ENCODE peak calls at places on chromosome 19, in five cellular contexts. N, B, D, U and J are unnamed samples.

GRCh38 chr19:45667620-45668341 is at the start of gene GIPR:
- DNase-seq in N (peak), B (peak), D (peak), U (peak), J (peak)

GRCh38 chr19:45999653-46000121 is 4.4 kb downstream of the CCDC61 start:
- DNase-seq in N (peak), B (no peak), D (no peak), U (no peak), J (no peak)

GRCh38 chr19:23904406-23904805 is 10.3 kb upstream of the ZNF726 start:
- DNase-seq in N (no peak), B (no peak), D (no peak), U (no peak), J (no peak)

GRCh38 chr19:14843587-14843986 is 5.1 kb downstream of the OR7A10 start:
- DNase-seq in N (no peak), B (no peak), D (no peak), U (no peak), J (no peak)

GRCh38 chr19:413756-414420 is 4.9 kb upstream of the C2CD4C start:
- DNase-seq in N (no peak), B (no peak), D (no peak), U (no peak), J (no peak)

GRCh38 chr19:49114630-49115363 is 627 bp downstream of the LIN7B start:
- DNase-seq in N (peak), B (peak), D (peak), U (peak), J (peak)

GRCh38 chr19:47719047-47719885 is 6.0 kb downstream of the EHD2 start:
- DNase-seq in N (peak), B (peak), D (no peak), U (peak), J (no peak)

GRCh38 chr19:27872370-27872769 is 1340.6 kb downstream of the UQCRFS1 start:
- DNase-seq in N (no peak), B (no peak), D (no peak), U (no peak), J (no peak)

GRCh38 chr19:31316201-31316951 is 32.9 kb downstream of the TSHZ3 start:
- DNase-seq in N (peak), B (no peak), D (no peak), U (no peak), J (no peak)

GRCh38 chr19:49790866-49791265 is 22.2 kb downstream of the FUZ start:
- DNase-seq in N (peak), B (peak), D (no peak), U (no peak), J (no peak)

GRCh38 chr19:54164369-54165068 is 5.0 kb upstream of the LENG1 start:
- DNase-seq in N (no peak), B (no peak), D (peak), U (peak), J (peak)

GRCh38 chr19:795691-796581 is 1.3 kb upstream of the PTBP1 start:
- DNase-seq in N (peak), B (no peak), D (no peak), U (no peak), J (no peak)

GRCh38 chr19:6476896-6477431 is 4.6 kb downstream of the DENND1C start:
- DNase-seq in N (no peak), B (no peak), D (no peak), U (no peak), J (no peak)

GRCh38 chr19:30001301-30001700 is 59.3 kb downstream of the URI1 start:
- DNase-seq in N (no peak), B (no peak), D (no peak), U (no peak), J (no peak)

GRCh38 chr19:29569038-29569911 is 36.8 kb upstream of the POP4 start:
- DNase-seq in N (no peak), B (no peak), D (no peak), U (no peak), J (no peak)

GRCh38 chr19:35851213-35852028 is 883 bp downstream of the NPHS1 start:
- DNase-seq in N (no peak), B (no peak), D (no peak), U (peak), J (no peak)

GRCh38 chr19:49415102-49415809 is 8.0 kb downstream of the PTH2 start:
- DNase-seq in N (no peak), B (no peak), D (no peak), U (no peak), J (no peak)

GRCh38 chr19:39582442-39582841 is 19.9 kb upstream of the LGALS13 start:
- DNase-seq in N (no peak), B (no peak), D (no peak), U (no peak), J (no peak)

GRCh38 chr19:35868172-35868822 is at the start of gene APLP1:
- DNase-seq in N (peak), B (peak), D (peak), U (peak), J (peak)

GRCh38 chr19:17402982-17403855 is 2.2 kb downstream of the BST2 start:
- DNase-seq in N (peak), B (no peak), D (peak), U (peak), J (no peak)

GRCh38 chr19:29813665-29814064 is 1.9 kb downstream of the CCNE1 start:
- DNase-seq in N (no peak), B (no peak), D (no peak), U (no peak), J (no peak)

GRCh38 chr19:10270180-10270615 is 722 bp upstream of the ICAM1 start:
- DNase-seq in N (peak), B (peak), D (peak), U (no peak), J (no peak)

GRCh38 chr19:50178320-50178719 is 15.2 kb upstream of the IZUMO2 start:
- DNase-seq in N (no peak), B (no peak), D (no peak), U (no peak), J (no peak)

GRCh38 chr19:40367577-40368434 is 19.3 kb downstream of the PLD3 start:
- DNase-seq in N (no peak), B (no peak), D (no peak), U (peak), J (no peak)

GRCh38 chr19:46515879-46516350 is 20.2 kb upstream of the PNMA8B start:
- DNase-seq in N (no peak), B (no peak), D (no peak), U (peak), J (no peak)

GRCh38 chr19:8335343-8336071 is 7.6 kb downstream of the KANK3 start:
- DNase-seq in N (no peak), B (no peak), D (no peak), U (peak), J (no peak)

GRCh38 chr19:16366433-16367268 is 42.0 kb downstream of the KLF2 start:
- DNase-seq in N (no peak), B (no peak), D (peak), U (no peak), J (no peak)

GRCh38 chr19:17264641-17264979 is at the start of gene USHBP1:
- DNase-seq in N (peak), B (peak), D (no peak), U (no peak), J (no peak)

GRCh38 chr19:289651-290538 is 1.3 kb downstream of the PLPP2 start:
- DNase-seq in N (no peak), B (no peak), D (no peak), U (no peak), J (no peak)

GRCh38 chr19:21851596-21852345 is 15.8 kb upstream of the ZNF43 start:
- DNase-seq in N (peak), B (peak), D (peak), U (peak), J (peak)

GRCh38 chr19:13953021-13953531 is 767 bp downstream of the DCAF15 start:
- DNase-seq in N (no peak), B (no peak), D (no peak), U (no peak), J (no peak)

GRCh38 chr19:29329460-29330134 is 116.6 kb upstream of the UQCRFS1 start:
- DNase-seq in N (no peak), B (no peak), D (no peak), U (peak), J (peak)

GRCh38 chr19:31317542-31317941 is 31.7 kb downstream of the TSHZ3 start:
- DNase-seq in N (no peak), B (no peak), D (no peak), U (no peak), J (no peak)

GRCh38 chr19:28881616-28882015 is 331.3 kb downstream of the UQCRFS1 start:
- DNase-seq in N (no peak), B (no peak), D (no peak), U (no peak), J (no peak)

GRCh38 chr19:2551864-2552185 is 75.9 kb downstream of the GADD45B start:
- DNase-seq in N (no peak), B (peak), D (no peak), U (no peak), J (no peak)

GRCh38 chr19:2548966-2549365 is 73.0 kb downstream of the GADD45B start:
- DNase-seq in N (no peak), B (peak), D (no peak), U (no peak), J (no peak)

GRCh38 chr19:2551172-2551863 is 75.4 kb downstream of the GADD45B start:
- DNase-seq in N (no peak), B (no peak), D (no peak), U (no peak), J (no peak)

GRCh38 chr19:2549701-2550191 is 73.8 kb downstream of the GADD45B start:
- DNase-seq in N (peak), B (peak), D (no peak), U (no peak), J (no peak)

DNA sequence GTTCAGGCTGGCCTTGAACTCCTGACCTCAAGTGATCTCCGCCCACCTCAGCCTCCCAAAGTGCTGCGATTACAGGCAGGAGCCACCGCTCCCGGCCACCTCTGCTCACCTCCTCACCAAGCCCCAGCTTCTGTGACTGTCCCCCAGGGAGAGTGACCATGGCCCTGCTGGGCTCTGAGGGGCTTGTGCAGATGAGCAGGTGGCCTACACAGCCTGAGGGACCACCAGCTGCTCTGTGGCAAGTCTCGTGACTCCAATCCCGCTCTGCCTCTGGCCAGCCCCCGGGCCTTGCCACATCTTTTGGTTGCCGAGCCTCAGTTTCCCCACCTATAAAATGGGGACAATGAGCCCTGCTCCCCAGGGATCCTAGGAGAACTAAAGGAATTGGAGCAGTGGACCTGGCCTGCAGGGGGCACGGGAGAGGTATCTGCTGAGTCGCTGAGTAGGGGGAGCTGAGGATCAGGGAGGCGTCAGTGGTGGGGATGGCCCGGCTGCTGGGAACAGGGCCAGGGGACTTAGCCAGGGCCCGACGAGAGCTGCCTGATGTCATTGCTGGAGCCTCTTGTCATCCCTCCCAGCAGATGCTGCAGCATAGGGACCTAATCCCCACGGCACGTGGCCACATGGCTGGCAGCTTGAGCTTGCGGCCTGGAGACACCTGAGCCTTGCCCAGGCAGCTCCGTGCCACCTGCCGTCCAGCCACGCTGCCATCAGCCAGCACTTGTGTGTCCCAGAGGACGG is 74.7 kb downstream of the GADD45B start:
- DNase-seq in N (peak), B (peak), D (no peak), U (no peak), J (no peak)
- TF ChIP-seq CTCF in N (no peak), B (no peak), D (no peak), U (peak), J (no peak)

DNA sequence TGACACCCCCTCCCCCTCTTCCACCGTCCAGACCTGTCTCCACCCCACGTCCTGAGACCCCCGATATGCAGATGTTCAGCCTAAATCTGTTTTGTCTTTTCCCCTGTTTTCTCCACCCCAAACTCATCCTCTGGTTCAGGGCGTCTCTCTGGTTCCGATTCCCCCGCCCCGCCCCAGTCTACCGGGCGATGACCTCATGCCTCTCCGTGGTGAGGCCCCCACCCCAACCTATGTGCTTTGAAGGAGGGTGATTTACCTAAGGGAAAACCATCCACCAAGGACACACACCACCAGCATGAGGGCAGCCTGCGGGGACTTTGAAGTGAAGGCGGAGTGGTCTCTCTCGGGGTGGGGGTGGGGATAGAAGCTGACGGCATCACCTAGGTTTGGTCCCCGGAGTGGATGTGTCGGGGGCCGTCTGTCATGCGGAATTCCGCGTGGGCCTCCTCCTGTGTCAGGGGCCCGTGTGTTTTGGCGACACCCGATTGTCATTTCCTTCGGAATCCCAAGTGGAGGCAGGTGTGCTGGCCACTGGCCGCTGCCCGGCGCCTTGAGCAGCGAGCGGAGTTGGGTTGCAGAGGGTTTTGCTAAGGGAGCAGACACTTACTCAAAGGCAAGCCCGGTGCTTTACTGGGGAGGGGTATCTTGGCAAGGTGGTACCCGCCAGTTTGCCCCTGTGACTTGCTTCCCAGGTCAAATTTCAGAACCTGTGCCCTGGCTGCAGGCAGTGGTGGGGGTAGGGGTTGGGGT is 1.4 kb downstream of the FZR1 start:
- DNase-seq in N (no peak), B (no peak), D (peak), U (peak), J (no peak)
- TF ChIP-seq CTCF in N (no peak), B (no peak), D (no peak), U (no peak), J (no peak)

DNA sequence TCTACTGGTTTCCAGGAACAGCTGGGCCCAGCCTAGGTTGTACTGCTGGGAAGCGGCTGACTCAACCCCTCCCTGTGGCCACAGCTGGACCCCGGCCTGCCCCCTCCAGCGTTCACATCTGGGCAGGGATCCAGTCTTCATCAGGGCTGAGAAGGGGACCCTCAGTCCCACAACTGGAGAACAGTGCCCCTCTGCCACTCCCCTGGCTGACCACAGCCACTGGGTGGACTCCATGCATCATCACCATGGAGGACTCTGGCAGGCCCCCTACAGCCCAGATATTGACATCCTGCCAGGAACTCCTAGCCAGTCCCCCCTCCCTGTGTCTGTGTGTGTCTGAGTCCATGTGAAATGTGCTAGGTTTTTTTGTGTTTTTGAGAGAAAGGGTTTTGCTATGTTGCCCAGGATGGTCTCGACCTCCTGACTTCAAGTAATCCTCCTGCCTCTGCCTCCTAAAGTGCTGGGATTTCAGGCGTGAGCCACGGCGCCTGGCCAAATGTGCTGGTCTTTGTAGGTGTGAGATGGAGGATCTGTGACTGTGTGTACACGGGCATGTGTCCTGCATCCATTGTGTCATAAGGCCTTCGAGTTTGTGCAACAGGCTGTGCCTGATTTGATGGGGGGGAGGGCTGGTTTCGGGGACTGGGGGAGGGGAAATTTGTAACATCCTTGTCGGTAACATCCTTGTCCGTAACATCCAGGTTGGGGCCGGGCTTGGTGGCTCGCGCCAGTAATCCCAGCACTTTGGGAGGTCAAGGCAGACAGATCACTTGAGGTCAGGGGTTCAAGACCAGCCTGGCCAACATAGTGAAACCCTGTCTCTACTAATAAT is 4.0 kb upstream of the HOOK2 start:
- DNase-seq in N (peak), B (peak), D (no peak), U (peak), J (no peak)
- TF ChIP-seq CTCF in N (no peak), B (no peak), D (no peak), U (no peak), J (no peak)

GRCh38 chr19:18646535-18647370 is 9.9 kb downstream of the KLHL26 start:
- DNase-seq in N (no peak), B (no peak), D (no peak), U (no peak), J (no peak)

GRCh38 chr19:18647371-18647767 is 10.5 kb downstream of the KLHL26 start:
- DNase-seq in N (no peak), B (no peak), D (no peak), U (no peak), J (no peak)

GRCh38 chr19:18649371-18650047 is 12.7 kb downstream of the KLHL26 start:
- DNase-seq in N (peak), B (peak), D (no peak), U (peak), J (no peak)

GRCh38 chr19:18648971-18649310 is 12.1 kb downstream of the KLHL26 start:
- DNase-seq in N (peak), B (no peak), D (no peak), U (no peak), J (no peak)

DNA sequence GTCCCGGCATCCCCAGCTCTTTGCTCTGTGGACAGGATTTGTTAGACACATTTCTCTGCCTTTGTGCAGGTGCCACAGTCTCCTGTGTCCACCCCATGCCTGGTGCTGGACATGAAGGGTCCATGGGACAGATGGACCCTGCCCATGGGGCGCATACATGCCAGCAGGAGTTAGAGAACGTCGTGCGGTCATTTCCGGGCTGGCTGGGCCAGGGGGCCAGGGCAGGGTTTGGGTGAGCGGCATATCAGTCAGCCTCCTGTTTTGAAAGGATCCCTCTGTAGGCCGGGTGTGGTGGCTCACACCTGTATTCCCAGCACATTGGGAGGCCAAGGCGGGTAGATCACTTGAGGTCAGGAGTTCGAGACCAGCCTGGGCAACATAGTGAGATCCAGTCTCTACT is 11.0 kb downstream of the KLHL26 start:
- DNase-seq in N (no peak), B (no peak), D (no peak), U (no peak), J (no peak)
- TF ChIP-seq CTCF in N (no peak), B (no peak), D (no peak), U (no peak), J (no peak)

DNA sequence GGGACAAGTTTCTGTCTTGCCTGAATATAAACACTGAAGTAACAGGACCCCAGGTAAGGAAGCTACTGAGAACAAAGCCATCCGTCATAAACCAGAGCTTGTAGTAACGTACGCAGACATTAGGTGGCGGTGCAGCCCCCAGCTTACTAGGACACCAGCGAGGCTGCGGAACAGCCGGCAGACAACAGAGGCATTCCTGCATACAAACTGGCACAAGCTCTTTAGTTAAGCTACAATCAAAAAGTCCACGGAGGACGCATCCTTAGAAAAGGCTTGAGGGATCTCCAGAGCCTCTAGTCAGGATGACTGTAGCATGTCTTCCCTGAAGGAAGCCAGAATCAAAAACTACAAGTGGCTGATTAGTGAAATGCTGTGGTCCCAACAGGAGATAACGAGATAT is 26.2 kb downstream of the ZNF160 start:
- DNase-seq in N (peak), B (peak), D (no peak), U (peak), J (peak)
- TF ChIP-seq CTCF in N (peak), B (peak), D (no peak), U (peak), J (peak)

DNA sequence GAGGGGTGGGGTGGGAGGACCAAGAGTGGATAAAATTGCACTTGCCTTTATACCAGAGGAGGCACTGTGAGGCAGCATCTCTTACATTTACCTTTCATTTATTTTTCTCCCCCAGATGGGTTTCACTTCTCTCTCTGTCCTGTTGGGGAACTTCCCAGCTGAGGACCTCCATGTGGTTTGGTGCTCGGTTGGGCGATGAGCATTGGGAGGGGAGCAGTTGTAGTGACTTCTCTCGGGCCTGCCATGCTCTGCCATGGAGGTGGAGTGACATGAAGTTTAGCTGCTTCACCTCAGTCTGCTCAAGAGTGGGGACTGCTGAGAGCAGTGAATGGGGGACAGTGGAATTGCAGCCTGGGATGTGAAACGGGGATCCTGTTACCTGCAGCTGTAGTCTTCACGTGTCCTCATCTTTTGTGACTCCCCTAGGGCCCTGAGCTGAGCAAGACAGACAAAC is 23.1 kb upstream of the CXCL17 start:
- DNase-seq in N (no peak), B (no peak), D (no peak), U (no peak), J (no peak)
- TF ChIP-seq CTCF in N (no peak), B (no peak), D (no peak), U (no peak), J (no peak)